ENCODE peak calls at places on chromosomes 6 and 20, in nine cellular contexts. O, R, T, B, H, A, F, N and L are unnamed samples. For H3K4me1, the result is how much of the 10 kb centered on the place peaks cover.

GRCh38 chr6:166563805-166564204 is 22.7 kb downstream of the RAMACL start:
- DNase-seq in F (no peak), B (no peak), H (no peak), O (no peak), R (no peak), N (no peak), T (no peak), A (no peak), L (no peak)

GRCh38 chr6:167553716-167554115 is 228.8 kb downstream of the TTLL2 start:
- DNase-seq in O (no peak), N (no peak), H (no peak), R (no peak), T (no peak), F (no peak), B (no peak), A (no peak), L (no peak)

GRCh38 chr20:17394411-17394810 is 136.8 kb downstream of the BFSP1 start:
- DNase-seq in T (no peak), O (no peak), N (no peak), R (no peak), A (no peak), F (no peak), B (no peak), H (no peak), L (no peak)

GRCh38 chr6:84768442-84769174 is 4.2 kb upstream of the TBX18 start:
- DNase-seq in T (no peak), H (peak), R (no peak), F (no peak), N (peak), O (no peak), A (no peak), B (no peak), L (peak)

GRCh38 chr6:52306972-52307849 is 22.7 kb upstream of the MCM3 start:
- DNase-seq in A (no peak), N (peak), R (peak), B (no peak), F (peak), H (no peak), O (no peak), T (peak), L (no peak)

GRCh38 chr6:38973178-38974057 is 75.2 kb upstream of the GLP1R start:
- DNase-seq in F (no peak), R (no peak), B (peak), A (peak), H (no peak), T (no peak), N (no peak), O (no peak), L (peak)

GRCh38 chr6:81304486-81304885 is 448.0 kb downstream of the TENT5A start:
- DNase-seq in B (no peak), A (no peak), O (no peak), N (no peak), F (no peak), R (no peak), H (no peak), T (no peak), L (no peak)

GRCh38 chr6:32700391-32701040 is 34.1 kb upstream of the HLA-DQB1 start:
- DNase-seq in T (no peak), A (peak), B (peak), N (no peak), H (peak), R (no peak), O (no peak), F (no peak), L (no peak)

GRCh38 chr20:18048191-18048590 is 9.5 kb downstream of the OVOL2 start:
- DNase-seq in R (no peak), F (no peak), A (no peak), B (no peak), O (no peak), H (no peak), T (no peak), N (no peak), L (no peak)

GRCh38 chr6:90080876-90081464 is 186.7 kb downstream of the GJA10 start:
- DNase-seq in H (no peak), T (no peak), O (peak), F (no peak), R (no peak), N (no peak), A (peak), B (no peak), L (no peak)

GRCh38 chr20:34334654-34335407 is 28.2 kb upstream of the ITCH start:
- DNase-seq in T (no peak), H (no peak), O (no peak), N (peak), A (no peak), F (peak), B (no peak), R (no peak), L (peak)

GRCh38 chr20:31642837-31643236 is 5.1 kb downstream of the COX4I2 start:
- DNase-seq in O (no peak), R (no peak), N (no peak), F (no peak), H (no peak), A (no peak), T (no peak), B (no peak), L (no peak)

GRCh38 chr6:26157150-26157837 is 70.1 kb downstream of the HFE start:
- DNase-seq in T (peak), F (peak), R (peak), N (peak), H (peak), O (peak), B (no peak), A (no peak), L (peak)

GRCh38 chr6:161226005-161226964 is 47.6 kb downstream of the AGPAT4 start:
- DNase-seq in A (peak), N (no peak), F (no peak), O (peak), H (no peak), T (no peak), R (no peak), B (no peak), L (no peak)

GRCh38 chr20:49325981-49326380 is 48.1 kb upstream of the ZNFX1 start:
- DNase-seq in R (no peak), H (no peak), O (no peak), B (no peak), T (no peak), N (no peak), F (no peak), A (no peak), L (no peak)

GRCh38 chr20:11777861-11778570 is 139.7 kb upstream of the BTBD3 start:
- DNase-seq in N (no peak), A (no peak), H (no peak), R (no peak), O (no peak), F (no peak), B (peak), T (no peak), L (peak)

GRCh38 chr6:13487122-13488014 is at the start of gene GFOD1:
- DNase-seq in B (peak), R (peak), T (peak), H (peak), N (peak), F (peak), A (peak), O (peak), L (peak)

GRCh38 chr6:152775441-152775840 is 24.8 kb downstream of the VIP start:
- DNase-seq in R (no peak), T (no peak), B (no peak), O (no peak), A (no peak), N (no peak), F (no peak), H (no peak), L (no peak)

GRCh38 chr6:137881522-137881886 is 14.4 kb downstream of the TNFAIP3 start:
- DNase-seq in A (peak), H (no peak), B (no peak), O (peak), N (no peak), F (no peak), T (no peak), R (no peak), L (no peak)

GRCh38 chr20:17026346-17026745 is 200.5 kb upstream of the PCSK2 start:
- DNase-seq in B (no peak), A (no peak), T (no peak), O (no peak), F (no peak), R (no peak), N (no peak), H (no peak), L (no peak)

GRCh38 chr20:39913274-39913673 is 775.8 kb downstream of the MAFB start:
- DNase-seq in O (no peak), T (no peak), N (no peak), A (no peak), R (no peak), H (no peak), F (no peak), B (no peak), L (no peak)

GRCh38 chr20:14775778-14776177 is 438.4 kb upstream of the FLRT3 start:
- DNase-seq in H (no peak), T (no peak), N (no peak), B (peak), A (no peak), R (no peak), O (no peak), F (peak), L (no peak)

GRCh38 chr6:38184780-38185080 is 365.2 kb downstream of the ZFAND3 start:
- DNase-seq in H (no peak), T (peak), A (no peak), O (no peak), N (no peak), B (no peak), R (no peak), F (no peak), L (peak)

GRCh38 chr6:74979065-74979766 is 226.6 kb downstream of the COL12A1 start:
- DNase-seq in F (no peak), R (no peak), B (no peak), H (no peak), A (no peak), O (no peak), T (no peak), N (no peak), L (no peak)

GRCh38 chr6:167047554-167047953 is 48.4 kb downstream of the CEP43 start:
- DNase-seq in N (peak), H (no peak), A (peak), T (no peak), B (no peak), R (no peak), O (peak), F (no peak), L (no peak)

GRCh38 chr20:41232971-41233926 is 84.3 kb downstream of the ZHX3 start:
- DNase-seq in R (no peak), B (peak), N (no peak), O (no peak), F (no peak), A (no peak), T (no peak), H (no peak), L (peak)

GRCh38 chr6:107941627-107942026 is 16.4 kb downstream of the SEC63 start:
- DNase-seq in B (no peak), O (no peak), A (no peak), N (no peak), F (no peak), R (no peak), T (no peak), H (no peak), L (no peak)

GRCh38 chr6:160393966-160394653 is 45.9 kb downstream of the SLC22A3 start:
- DNase-seq in N (no peak), F (peak), R (no peak), H (no peak), A (no peak), T (no peak), B (no peak), O (no peak), L (no peak)

GRCh38 chr6:148521586-148521985 is 178.9 kb downstream of the SASH1 start:
- DNase-seq in B (peak), N (no peak), H (no peak), T (no peak), R (no peak), O (no peak), F (no peak), A (no peak), L (no peak)

GRCh38 chr6:12363651-12364381 is 73.7 kb downstream of the EDN1 start:
- DNase-seq in T (peak), F (peak), O (no peak), H (no peak), B (no peak), R (no peak), N (no peak), A (no peak), L (no peak)

GRCh38 chr6:3822747-3823445 is 26.3 kb upstream of the FAM50B start:
- DNase-seq in B (no peak), R (no peak), N (no peak), T (no peak), H (no peak), A (no peak), F (no peak), O (no peak), L (no peak)

GRCh38 chr20:56628873-56629463 is at the start of gene TFAP2C:
- DNase-seq in N (peak), B (no peak), R (peak), O (no peak), A (no peak), H (peak), F (peak), T (peak), L (peak)

GRCh38 chr6:45432944-45433343 is 55.2 kb upstream of the SUPT3H start:
- DNase-seq in B (peak), R (no peak), O (no peak), N (no peak), H (no peak), A (peak), T (no peak), F (no peak), L (peak)

GRCh38 chr20:1933465-1933870 is 38.3 kb downstream of the SIRPA start:
- DNase-seq in A (no peak), O (no peak), R (peak), T (no peak), N (peak), F (peak), H (no peak), B (peak), L (no peak)

GRCh38 chr6:151181701-151182367 is 57.9 kb upstream of the AKAP12 start:
- DNase-seq in H (no peak), A (no peak), B (peak), O (no peak), F (no peak), R (no peak), N (no peak), T (no peak), L (peak)

GRCh38 chr20:48797275-48797825 is 30.4 kb downstream of the PREX1 start:
- DNase-seq in T (peak), A (no peak), B (no peak), F (no peak), N (peak), H (no peak), O (no peak), R (peak), L (no peak)

GRCh38 chr20:62701161-62702007 is 7.3 kb upstream of the NTSR1 start:
- DNase-seq in A (no peak), O (no peak), T (no peak), B (no peak), R (no peak), N (peak), F (peak), H (no peak), L (no peak)

GRCh38 chr20:46056970-46057855 is 28.2 kb downstream of the SLC12A5 start:
- DNase-seq in F (no peak), A (peak), R (peak), O (no peak), H (peak), B (peak), T (no peak), N (peak), L (peak)

GRCh38 chr6:140463312-140463710 is 1088.9 kb upstream of the CITED2 start:
- DNase-seq in H (no peak), R (no peak), B (no peak), F (no peak), T (no peak), O (no peak), A (no peak), N (no peak), L (no peak)

GRCh38 chr6:157716553-157716952 is 106.5 kb upstream of the SNX9 start:
- DNase-seq in T (no peak), O (no peak), B (peak), R (no peak), H (no peak), F (no peak), N (no peak), A (no peak), L (no peak)
- H3K27ac ChIP-seq in T (no peak), O (no peak), B (no peak), R (peak), H (no peak), F (no peak), N (peak), A (no peak), L (peak)

DNA sequence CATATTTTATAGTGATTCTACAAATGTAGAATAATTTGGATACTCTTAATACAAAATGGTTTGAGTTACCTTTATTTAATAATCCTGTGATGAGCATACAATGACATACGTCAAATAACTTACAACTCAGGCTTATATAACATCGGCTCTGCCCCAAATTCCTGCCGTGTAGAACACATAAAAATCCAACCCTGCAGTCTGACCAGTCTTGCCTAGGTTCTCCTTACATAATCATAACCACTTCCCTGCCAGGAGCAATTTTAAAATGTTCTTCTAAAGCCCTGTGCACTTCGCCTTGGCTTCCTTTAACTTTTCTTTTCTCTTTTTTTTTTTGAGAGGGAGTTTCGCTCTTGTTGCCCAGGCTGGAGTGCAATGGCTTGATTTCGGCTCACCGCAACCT is 16.2 kb upstream of the IER3 start:
- DNase-seq in F (no peak), A (no peak), N (peak), H (no peak), R (no peak), T (no peak), O (no peak), B (no peak), L (no peak)
- H3K4me1 ChIP-seq in F (under half), A (under half), N (under half), H (under half), R (half or more), T (under half), O (under half), B (under half), L (half or more)

DNA sequence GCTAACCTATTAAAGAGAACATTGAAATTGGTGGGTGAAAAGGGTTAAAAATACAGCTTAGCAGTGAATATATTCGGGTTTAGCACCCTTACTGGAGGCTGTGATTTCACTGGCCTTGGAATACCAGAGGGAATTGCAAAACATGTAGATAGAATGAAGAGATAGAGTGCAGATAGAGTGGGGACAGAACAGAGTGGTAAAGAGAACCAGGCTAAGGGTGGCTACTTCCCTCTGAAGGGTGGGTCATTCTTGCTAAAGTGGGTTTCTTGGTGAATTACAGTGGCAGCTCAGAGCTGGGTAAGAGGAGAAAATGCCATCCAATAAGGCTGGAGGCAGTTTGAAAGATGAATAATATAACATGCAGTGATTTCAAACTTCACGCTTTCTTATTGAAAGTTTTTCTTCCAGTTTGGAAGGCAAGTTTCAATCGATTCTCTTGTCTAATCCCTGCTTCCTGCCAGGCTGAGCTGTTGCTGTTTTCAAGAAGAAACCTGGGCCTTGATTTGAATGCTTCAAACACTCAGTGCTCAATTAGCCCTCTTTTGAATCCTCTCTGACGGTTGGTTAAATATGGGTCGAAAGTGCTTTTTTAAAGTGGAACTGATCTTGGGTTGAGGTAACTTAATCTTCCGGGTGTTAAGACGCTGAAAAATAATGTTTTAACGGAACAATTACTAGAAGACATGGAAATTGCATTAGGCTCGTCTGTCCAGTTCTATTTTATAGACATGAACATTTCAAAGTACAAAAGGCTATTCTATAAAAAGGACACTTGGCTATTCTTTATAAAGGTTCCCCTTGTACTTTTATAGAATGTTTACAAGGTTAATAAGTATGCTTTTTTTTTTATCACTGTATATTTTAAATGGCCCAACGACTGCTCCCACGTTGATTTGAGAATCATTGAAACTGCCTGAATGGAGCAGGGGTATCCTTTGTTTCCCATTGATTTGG is 203.3 kb downstream of the BCAS1 start:
- DNase-seq in H (no peak), N (no peak), T (no peak), B (no peak), A (no peak), R (no peak), F (no peak), O (no peak), L (no peak)
- H3K27ac ChIP-seq in H (peak), N (peak), T (peak), B (peak), A (peak), R (peak), F (peak), O (peak), L (peak)

DNA sequence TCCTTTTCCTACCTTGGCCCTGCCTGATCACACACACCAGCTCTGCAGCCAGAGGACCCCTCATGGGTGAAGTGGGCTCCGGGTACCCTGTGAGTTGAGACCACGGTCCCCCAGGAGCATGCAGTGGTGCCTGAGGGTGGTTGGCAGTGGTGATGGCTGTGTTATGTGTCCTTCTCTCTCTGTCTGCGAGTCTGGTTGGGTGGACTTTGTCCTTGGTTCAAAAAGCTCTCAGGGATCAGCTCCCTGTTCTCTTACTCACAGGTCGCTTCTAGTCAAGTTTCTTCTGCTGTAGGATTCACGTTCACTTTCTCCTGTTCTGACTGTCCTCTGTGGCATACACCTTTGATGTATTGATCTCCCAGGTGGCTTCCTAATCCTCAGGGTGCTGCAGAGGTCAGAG is 84.6 kb downstream of the TXNDC5 start:
- DNase-seq in F (no peak), N (no peak), R (no peak), A (no peak), O (no peak), H (no peak), T (no peak), B (no peak), L (no peak)
- H3K4me1 ChIP-seq in F (under half), N (under half), R (under half), A (under half), O (under half), H (under half), T (under half), B (under half), L (under half)

DNA sequence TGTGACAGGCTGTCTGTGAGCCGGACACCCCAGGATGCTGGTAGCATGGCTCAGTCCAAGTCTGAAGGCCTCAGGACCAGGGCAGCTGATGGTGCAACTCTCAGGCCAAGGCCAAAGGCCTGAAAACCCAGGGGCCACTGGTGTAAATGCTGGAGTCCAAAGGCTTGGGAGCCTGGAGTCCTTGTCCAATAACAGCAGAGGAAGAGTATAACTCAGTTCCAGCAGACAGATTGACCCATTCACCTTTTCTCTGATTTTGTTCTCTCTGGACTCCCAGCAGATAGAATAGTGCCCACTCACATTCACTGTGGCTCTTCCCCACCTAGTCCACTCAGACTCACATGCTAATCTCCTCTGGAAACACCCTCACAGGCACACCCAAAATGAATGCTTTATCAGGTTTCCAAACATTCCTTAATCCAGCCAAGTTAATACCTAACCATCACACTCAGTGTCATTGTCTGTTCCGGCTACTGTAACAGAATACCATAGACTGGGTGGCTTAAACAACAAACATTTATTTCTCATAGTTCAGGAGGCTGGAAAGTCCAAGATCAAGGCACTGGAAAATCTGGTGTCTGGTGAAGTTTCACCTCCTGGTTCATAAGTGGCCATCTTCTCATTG is 5.0 kb upstream of the TRAF3IP2 start:
- DNase-seq in F (no peak), O (no peak), H (no peak), R (no peak), N (no peak), B (no peak), A (no peak), T (no peak), L (no peak)
- H3K27ac ChIP-seq in F (peak), O (no peak), H (no peak), R (no peak), N (no peak), B (no peak), A (no peak), T (no peak), L (no peak)

GRCh38 chr6:20416063-20416454 is 14.4 kb downstream of the E2F3 start:
- DNase-seq in B (no peak), F (no peak), H (no peak), N (no peak), O (no peak), R (no peak), A (no peak), T (no peak), L (no peak)
- H3K4me1 ChIP-seq in B (under half), F (under half), H (under half), N (under half), O (under half), R (under half), A (under half), T (under half), L (under half)